ENCODE peak calls at places on chromosome 20, in six cellular contexts. G is H1, B is fibroblast of lung, U is GM12865, Q is fibroblast of the aortic adventitia, F is MCF 10A. T is an unnamed sample.

GRCh38 chr20:16476032-16476431 is 97.2 kb downstream of the KIF16B start:
- DNase-seq in F (peak; percentile 57), Q (peak; percentile 73), G (no peak), U (peak; percentile 55), B (peak; percentile 76), T (peak; percentile 62)

GRCh38 chr20:8671366-8671943 is 397.4 kb upstream of the PLCB4 start:
- DNase-seq in G (no peak), U (no peak), Q (no peak), F (no peak), B (no peak), T (no peak)

GRCh38 chr20:46954490-46955038 is 59.9 kb downstream of the EYA2 start:
- DNase-seq in G (no peak), B (peak; percentile 94), Q (peak; percentile 32), U (no peak), F (peak; percentile 85), T (peak; percentile 99)

GRCh38 chr20:8129211-8129986 is 2.7 kb upstream of the PLCB1 start:
- DNase-seq in F (no peak), Q (peak; percentile 72), U (no peak), B (peak; percentile 53), G (no peak), T (peak; percentile 88)

GRCh38 chr20:52943185-52943841 is 28.8 kb upstream of the TSHZ2 start:
- DNase-seq in U (no peak), Q (peak; percentile 16), B (peak; percentile 88), F (peak; percentile 88), G (no peak), T (no peak)

GRCh38 chr20:32018269-32019155 is 8.3 kb downstream of the CCM2L start:
- DNase-seq in F (peak; percentile 34), U (no peak), G (peak; percentile 99), B (no peak), Q (no peak), T (no peak)

GRCh38 chr20:40753472-40753871 is 64.4 kb upstream of the MAFB start:
- DNase-seq in U (no peak), B (no peak), F (peak; percentile 8), G (no peak), Q (no peak), T (no peak)

GRCh38 chr20:47758517-47759450 is 26.5 kb downstream of the SULF2 start:
- DNase-seq in Q (no peak), G (no peak), F (no peak), B (no peak), U (peak; percentile 36), T (no peak)

GRCh38 chr20:21562656-21563055 is 48.8 kb upstream of the NKX2-2 start:
- DNase-seq in Q (no peak), G (no peak), F (no peak), B (no peak), U (peak; percentile 19), T (no peak)

GRCh38 chr20:48802216-48802615 is 25.6 kb downstream of the PREX1 start:
- DNase-seq in B (no peak), G (no peak), U (no peak), F (no peak), Q (no peak), T (no peak)

GRCh38 chr20:59398552-59399265 is 98.3 kb downstream of the EDN3 start:
- DNase-seq in B (no peak), F (no peak), Q (no peak), U (no peak), G (no peak), T (no peak)

GRCh38 chr20:33914871-33915270 is 78.8 kb upstream of the RALY start:
- DNase-seq in G (no peak), B (peak; percentile 34), Q (peak; percentile 45), U (peak; percentile 55), F (peak; percentile 48), T (peak; percentile 94)

GRCh38 chr20:58094160-58094559 is 134.3 kb downstream of the ANKRD60 start:
- DNase-seq in U (no peak), B (no peak), F (no peak), G (no peak), Q (no peak), T (no peak)

GRCh38 chr20:42873259-42873658 is 316.4 kb downstream of the PTPRT start:
- DNase-seq in F (no peak), G (no peak), U (no peak), Q (no peak), B (no peak), T (no peak)

GRCh38 chr20:51172558-51173428 is 149.9 kb upstream of the KCNG1 start:
- DNase-seq in G (no peak), B (no peak), U (no peak), F (peak; percentile 6), Q (no peak), T (no peak)

GRCh38 chr20:1888796-1889463 is 6.3 kb upstream of the SIRPA start:
- DNase-seq in U (no peak), B (peak; percentile 53), F (peak; percentile 71), Q (peak; percentile 49), G (no peak), T (peak; percentile 41)

GRCh38 chr20:53623454-53624206 is 30.0 kb upstream of the ZNF217 start:
- DNase-seq in U (peak; percentile 79), G (no peak), F (peak; percentile 80), Q (peak; percentile 78), B (peak; percentile 81), T (peak; percentile 77)

GRCh38 chr20:21395666-21396044 is 1.7 kb downstream of the NKX2-4 start:
- DNase-seq in B (no peak), G (no peak), U (peak; percentile 38), Q (no peak), F (no peak), T (no peak)

GRCh38 chr20:58245931-58246330 is 17.5 kb upstream of the ANKRD60 start:
- DNase-seq in G (no peak), F (no peak), U (no peak), Q (no peak), B (no peak), T (no peak)

GRCh38 chr20:49386848-49387605 is 95.4 kb downstream of the KCNB1 start:
- DNase-seq in Q (no peak), B (no peak), G (no peak), U (no peak), F (peak; percentile 61), T (no peak)

GRCh38 chr20:14193443-14193842 is 144.0 kb downstream of the FLRT3 start:
- DNase-seq in B (no peak), G (no peak), U (no peak), Q (no peak), F (no peak), T (no peak)

GRCh38 chr20:17343631-17344447 is 117.0 kb downstream of the PCSK2 start:
- DNase-seq in Q (no peak), F (no peak), B (peak; percentile 2), G (no peak), U (no peak), T (no peak)

GRCh38 chr20:40481743-40482458 is 207.1 kb downstream of the MAFB start:
- DNase-seq in F (no peak), U (no peak), G (no peak), Q (no peak), B (no peak), T (no peak)

GRCh38 chr20:10779911-10780310 is 106.1 kb upstream of the JAG1 start:
- DNase-seq in Q (no peak), G (no peak), B (no peak), F (no peak), U (no peak), T (no peak)

GRCh38 chr20:41457173-41457857 is 90.7 kb upstream of the EMILIN3 start:
- DNase-seq in Q (no peak), U (no peak), F (no peak), B (no peak), G (no peak), T (no peak)

GRCh38 chr20:61619751-61620150 is 367.7 kb downstream of the CDH4 start:
- DNase-seq in F (no peak), G (no peak), U (no peak), B (no peak), Q (no peak), T (no peak)

GRCh38 chr20:61621381-61621780 is 369.3 kb downstream of the CDH4 start:
- DNase-seq in U (no peak), G (no peak), F (no peak), Q (no peak), B (no peak), T (no peak)

GRCh38 chr20:61626412-61626811 is 374.4 kb downstream of the CDH4 start:
- DNase-seq in F (no peak), Q (no peak), U (no peak), B (no peak), G (no peak), T (no peak)

GRCh38 chr20:61620174-61620573 is 368.1 kb downstream of the CDH4 start:
- DNase-seq in B (no peak), G (no peak), U (no peak), F (no peak), Q (no peak), T (no peak)

DNA sequence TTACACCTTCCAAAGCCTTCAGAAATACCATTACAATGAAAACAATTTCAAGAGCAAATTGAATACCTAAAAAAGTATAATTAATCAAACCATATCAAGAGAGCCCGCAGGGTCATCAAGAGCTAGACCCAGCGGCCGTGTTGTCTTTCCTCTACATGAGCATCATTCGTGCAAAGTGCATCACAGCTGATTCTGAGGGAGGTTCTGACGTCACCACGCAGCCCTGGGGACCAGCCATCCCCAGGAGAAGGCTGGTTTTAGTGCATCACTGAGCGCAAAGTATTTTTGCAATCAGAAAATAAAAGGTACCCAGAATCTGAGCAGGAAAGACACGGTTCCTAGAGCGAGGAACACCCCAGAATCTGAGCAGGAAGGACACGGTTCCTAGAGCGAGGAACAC is 371.4 kb downstream of the CDH4 start:
- DNase-seq in F (no peak), G (no peak), Q (no peak), U (no peak), B (no peak), T (no peak)
- TF ChIP-seq CTCF in F (no peak), G (no peak), Q (no peak), U (no peak), B (no peak), T (no peak)

GRCh38 chr20:35342154-35342769 is 50.0 kb upstream of the FAM83C start:
- DNase-seq in F (no peak), U (no peak), B (peak; percentile 34), Q (peak; percentile 23), G (no peak), T (no peak)
- TF ChIP-seq CTCF in F (no peak), U (no peak), B (peak; percentile 31), Q (peak; percentile 48), G (peak; percentile 45), T (peak; percentile 30)

DNA sequence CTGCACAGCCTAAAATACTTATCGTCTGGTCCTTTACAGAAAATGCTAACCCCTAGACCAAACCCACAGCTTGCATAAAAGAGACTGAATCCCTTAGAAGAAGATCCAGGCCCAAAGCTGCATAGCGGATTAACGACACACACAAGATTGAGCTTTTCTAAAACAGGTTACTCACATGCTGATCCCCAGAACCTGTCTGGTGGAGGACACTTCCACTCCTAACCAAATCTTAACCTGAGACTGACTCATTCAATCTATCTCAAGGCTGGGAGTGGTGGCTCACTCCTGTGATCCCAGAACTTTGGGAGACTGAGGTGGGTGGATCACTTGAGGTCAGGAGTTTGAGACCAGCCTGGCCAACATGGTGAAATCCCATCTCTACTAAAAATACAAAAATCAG is 2.8 kb upstream of the SLPI start:
- DNase-seq in Q (no peak), U (no peak), F (no peak), G (no peak), B (no peak), T (no peak)
- TF ChIP-seq CTCF in Q (no peak), U (no peak), F (no peak), G (no peak), B (no peak), T (no peak)

GRCh38 chr20:39181490-39181889 is 219.3 kb downstream of the DHX35 start:
- DNase-seq in U (no peak), G (no peak), B (no peak), F (no peak), Q (no peak), T (no peak)

GRCh38 chr20:39170896-39171463 is 208.8 kb downstream of the DHX35 start:
- DNase-seq in B (no peak), G (peak; percentile 13), U (no peak), Q (no peak), F (no peak), T (no peak)

GRCh38 chr20:39176457-39176856 is 214.3 kb downstream of the DHX35 start:
- DNase-seq in Q (no peak), U (no peak), B (no peak), G (no peak), F (no peak), T (no peak)
- TF ChIP-seq CTCF in Q (no peak), U (no peak), B (no peak), G (no peak), F (no peak), T (no peak)